ENCODE peak calls at places on chromosomes 1 and 21, in five cellular contexts. I, S, M, A and Z are unnamed samples. For H3K4me1, the result is how much of the 10 kb centered on the place peaks cover.

GRCh38 chr1:80533178-80533577 is 1267.6 kb upstream of the ADGRL2 start:
- DNase-seq in M (no peak), A (no peak), I (no peak), S (no peak), Z (no peak)

GRCh38 chr21:44354001-44354405 is 582 bp downstream of the TRPM2 start:
- DNase-seq in M (no peak), S (no peak), A (no peak), I (no peak), Z (no peak)

GRCh38 chr1:45304311-45305081 is 22.2 kb upstream of the HPDL start:
- DNase-seq in M (peak), A (no peak), I (peak), S (peak), Z (peak)

GRCh38 chr1:205983925-205984725 is 19.1 kb downstream of the RAB7B start:
- DNase-seq in M (peak), S (no peak), I (peak), A (peak), Z (peak)

GRCh38 chr1:119794856-119795255 is 16.4 kb downstream of the REG4 start:
- DNase-seq in A (no peak), I (no peak), S (no peak), M (peak), Z (no peak)

GRCh38 chr1:66388918-66389317 is 145.0 kb upstream of the SGIP1 start:
- DNase-seq in S (no peak), M (no peak), A (no peak), I (no peak), Z (no peak)

GRCh38 chr1:243882276-243882675 is 32.2 kb upstream of the AKT3 start:
- DNase-seq in S (no peak), A (no peak), I (no peak), M (peak), Z (no peak)

GRCh38 chr1:162905759-162906158 is 44.8 kb upstream of the CCDC190 start:
- DNase-seq in I (no peak), S (no peak), M (peak), A (no peak), Z (no peak)

GRCh38 chr1:205541161-205541886 is 36.9 kb downstream of the CDK18 start:
- DNase-seq in A (no peak), M (no peak), S (no peak), I (no peak), Z (no peak)

GRCh38 chr1:244730153-244730933 is 77.4 kb downstream of the DESI2 start:
- DNase-seq in S (peak), M (peak), A (no peak), I (peak), Z (peak)

GRCh38 chr1:155242805-155243358 is 12.4 kb downstream of the ENTREP3 start:
- DNase-seq in I (no peak), S (no peak), M (no peak), A (no peak), Z (no peak)

GRCh38 chr21:46052703-46053651 is 44.9 kb upstream of the COL6A2 start:
- DNase-seq in I (no peak), M (peak), A (no peak), S (no peak), Z (no peak)

GRCh38 chr1:167701510-167701909 is 20.3 kb upstream of the MPZL1 start:
- DNase-seq in A (no peak), S (no peak), M (no peak), I (no peak), Z (no peak)

GRCh38 chr1:78651247-78651646 is 1.6 kb downstream of the IFI44 start:
- DNase-seq in M (peak), I (no peak), A (no peak), S (peak), Z (no peak)

GRCh38 chr1:110159160-110159559 is 8.9 kb downstream of the SLC6A17 start:
- DNase-seq in I (no peak), S (no peak), A (no peak), M (no peak), Z (no peak)

GRCh38 chr1:204074274-204075115 is 1.6 kb downstream of the SOX13 start:
- DNase-seq in A (no peak), I (peak), M (peak), S (no peak), Z (peak)

GRCh38 chr1:228273720-228274451 is 66.0 kb downstream of the OBSCN start:
- DNase-seq in A (no peak), I (peak), S (no peak), M (no peak), Z (no peak)

GRCh38 chr1:37923551-37923889 is 23.3 kb downstream of the INPP5B start:
- DNase-seq in I (no peak), A (no peak), S (no peak), M (no peak), Z (no peak)

GRCh38 chr1:152673016-152673415 is 2.1 kb upstream of the LCE2C start:
- DNase-seq in S (no peak), A (no peak), I (no peak), M (no peak), Z (no peak)

GRCh38 chr1:231393668-231394067 is 28.4 kb downstream of the EGLN1 start:
- DNase-seq in A (no peak), M (no peak), I (no peak), S (no peak), Z (no peak)

GRCh38 chr1:111323231-111323630 is 32.6 kb downstream of the CHIA start:
- DNase-seq in S (no peak), I (no peak), A (no peak), M (no peak), Z (no peak)

GRCh38 chr1:5754079-5754431 is 238.2 kb downstream of the NPHP4 start:
- DNase-seq in S (no peak), A (peak), M (no peak), I (no peak), Z (no peak)

GRCh38 chr1:89590341-89591080 is 42.4 kb upstream of the LRRC8C start:
- DNase-seq in S (no peak), A (no peak), I (no peak), M (no peak), Z (no peak)

GRCh38 chr1:183932412-183932811 is 105.1 kb downstream of the COLGALT2 start:
- DNase-seq in I (peak), M (peak), S (no peak), A (no peak), Z (no peak)

GRCh38 chr21:46385846-46386725 is 62.1 kb downstream of the PCNT start:
- DNase-seq in S (no peak), M (no peak), A (no peak), I (no peak), Z (no peak)

GRCh38 chr1:41240806-41241747 is 1.0 kb downstream of the SCMH1 start:
- DNase-seq in A (peak), M (peak), I (peak), S (peak), Z (peak)

GRCh38 chr1:29532285-29532684 is 296.0 kb downstream of the PTPRU start:
- DNase-seq in S (no peak), M (no peak), A (no peak), I (no peak), Z (no peak)

GRCh38 chr1:33378976-33379375 is 51.9 kb downstream of the PHC2 start:
- DNase-seq in A (no peak), M (no peak), S (no peak), I (no peak), Z (no peak)

GRCh38 chr1:198542632-198543031 is 2.2 kb upstream of the ATP6V1G3 start:
- DNase-seq in M (no peak), I (no peak), S (no peak), A (no peak), Z (no peak)

GRCh38 chr1:221778535-221779142 is 36.8 kb upstream of the DUSP10 start:
- DNase-seq in S (peak), I (no peak), A (no peak), M (no peak), Z (no peak)

GRCh38 chr21:38992737-38993136 is 187.0 kb downstream of the ETS2 start:
- DNase-seq in S (no peak), M (no peak), A (no peak), I (no peak), Z (no peak)
- H3K4me1 ChIP-seq in S (under half), M (under half), A (under half), I (half or more), Z (half or more)

DNA sequence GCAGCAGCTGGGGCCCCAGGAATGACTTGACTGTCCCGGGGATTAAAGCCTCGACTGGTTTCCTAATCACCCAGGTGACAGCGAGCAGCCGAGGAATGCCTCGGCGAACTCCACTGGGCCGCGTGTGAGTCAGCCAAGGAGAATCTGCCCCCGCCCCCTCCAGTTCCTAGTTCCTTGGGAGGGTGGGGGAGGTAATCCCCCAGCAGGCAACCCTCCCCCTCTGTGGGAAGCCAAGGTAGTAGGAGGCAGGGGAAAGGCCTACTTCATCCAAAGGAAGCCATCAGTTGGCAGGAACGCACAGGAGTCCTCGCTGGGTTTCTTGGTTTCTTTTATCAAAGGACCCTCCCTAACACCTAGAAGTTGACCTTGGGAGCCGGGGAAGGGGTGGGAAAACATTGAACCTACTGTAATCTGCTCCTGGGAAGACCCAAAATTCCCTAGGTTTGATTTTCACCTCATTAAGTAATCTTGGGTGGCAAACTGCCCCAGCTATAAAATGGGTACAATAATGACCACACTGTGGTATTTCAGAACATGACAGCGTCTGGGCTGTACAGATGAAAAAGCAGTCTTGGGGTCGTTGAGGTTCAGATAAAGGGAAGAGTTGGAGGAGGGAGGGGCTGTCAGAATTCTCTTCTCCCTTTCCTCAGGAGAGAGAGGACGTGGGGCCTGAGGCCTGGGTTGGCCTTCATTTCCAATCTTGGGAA is 1.4 kb downstream of the TENT5B start:
- DNase-seq in A (peak), M (peak), I (no peak), S (no peak), Z (peak)
- H3K4me3 ChIP-seq in A (peak), M (no peak), I (peak), S (no peak), Z (peak)

DNA sequence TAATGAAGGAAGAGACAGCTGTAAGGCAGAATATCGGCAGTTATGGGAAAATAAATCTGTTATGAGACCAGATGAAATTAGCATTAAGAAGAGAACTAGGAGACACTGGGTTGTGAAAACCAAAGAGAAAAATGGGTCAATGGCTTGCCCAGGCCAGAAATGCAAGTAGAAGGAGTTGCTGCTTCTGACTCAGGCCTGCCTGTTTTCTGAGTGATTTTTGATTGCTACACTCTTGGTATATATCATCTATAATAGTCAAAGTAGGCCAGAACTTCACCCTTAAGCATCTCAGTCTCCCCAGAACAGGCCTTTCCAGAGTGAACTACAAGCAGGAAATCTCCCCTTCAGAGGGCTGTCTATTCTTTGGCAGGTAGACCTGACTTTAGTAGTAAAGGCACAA is 107.0 kb downstream of the NRIP1 start:
- DNase-seq in I (no peak), M (no peak), S (no peak), A (no peak), Z (no peak)
- H3K4me1 ChIP-seq in I (under half), M (under half), S (under half), A (under half), Z (under half)

GRCh38 chr1:208237241-208237640 is 6.9 kb downstream of the PLXNA2 start:
- DNase-seq in M (no peak), A (no peak), I (no peak), S (no peak), Z (no peak)

GRCh38 chr1:208241541-208241940 is 2.6 kb downstream of the PLXNA2 start:
- DNase-seq in A (no peak), M (no peak), S (no peak), I (no peak), Z (no peak)

GRCh38 chr1:208239518-208240381 is 4.4 kb downstream of the PLXNA2 start:
- DNase-seq in M (peak), I (no peak), S (no peak), A (no peak), Z (peak)

GRCh38 chr1:208240698-208241355 is 3.4 kb downstream of the PLXNA2 start:
- DNase-seq in M (no peak), A (no peak), S (no peak), I (no peak), Z (no peak)

DNA sequence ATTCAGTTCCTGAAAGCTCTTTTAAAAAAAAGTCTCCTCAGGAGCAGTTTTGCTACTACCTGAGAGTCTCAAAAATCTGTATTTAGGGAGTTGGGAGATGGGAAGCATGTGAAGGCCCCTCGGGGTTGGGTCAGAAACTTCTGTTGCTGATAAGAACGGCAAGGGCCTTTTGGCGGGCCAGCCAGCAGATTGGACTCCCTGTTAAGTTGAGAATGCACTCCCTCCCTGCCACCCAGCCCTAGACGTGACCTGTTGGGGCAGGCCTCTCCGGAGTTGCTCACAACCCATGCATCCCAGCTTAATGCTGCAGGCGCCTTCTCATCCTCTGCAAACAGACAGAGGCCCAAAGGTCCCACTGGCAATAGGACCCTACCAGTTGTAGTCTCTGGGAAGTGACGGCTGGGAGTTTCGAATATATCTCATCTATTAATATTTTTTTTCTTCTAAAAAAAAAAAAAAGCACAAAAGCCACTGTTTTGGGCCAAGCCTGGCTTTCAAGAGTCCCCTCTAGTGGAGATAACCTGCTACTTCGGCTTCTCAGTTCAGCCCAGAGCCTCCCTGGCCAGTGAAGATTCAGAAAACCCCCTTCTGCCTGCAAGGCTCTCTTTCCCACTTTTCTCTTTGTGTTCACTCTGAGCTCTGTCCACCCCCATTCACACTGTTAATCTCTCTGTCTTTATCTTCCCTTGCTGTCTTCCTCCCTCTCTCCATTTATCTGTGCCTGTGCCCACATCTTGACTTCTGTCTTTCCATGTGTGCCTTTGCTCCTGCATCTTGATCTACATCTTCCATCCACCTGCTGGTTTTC is 5.3 kb downstream of the PLXNA2 start:
- DNase-seq in I (no peak), S (no peak), A (no peak), M (peak), Z (peak)
- H3K4me3 ChIP-seq in I (peak), S (no peak), A (no peak), M (no peak), Z (no peak)